ENCODE peak calls at places on chromosomes 5 and 9, in five cellular contexts. B is spleen; S is CD8-positive, alpha-beta T cell; C is bronchial epithelial cell; Q is CD4-positive, alpha-beta memory T cell. Y is an unnamed sample.
A peak's percentile ranks its signal among the peaks of the same experiment; 100 is the strongest.

GRCh38 chr5:10760033-10760975 is 730 bp downstream of the DAP start:
- DNase-seq in B (no peak), S (peak; percentile 40), C (peak; percentile 55), Q (peak; percentile 48), Y (no peak)

GRCh38 chr5:176899296-176899891 is at the start of gene HK3:
- DNase-seq in B (no peak), S (no peak), C (no peak), Q (no peak), Y (no peak)

GRCh38 chr5:7759257-7759871 is 91.6 kb downstream of the CFAP90 start:
- DNase-seq in B (no peak), S (no peak), C (no peak), Q (no peak), Y (no peak)

GRCh38 chr5:167363065-167363464 is 928.4 kb upstream of the WWC1 start:
- DNase-seq in B (no peak), S (no peak), C (no peak), Q (no peak), Y (no peak)

GRCh38 chr9:72533322-72533721 is 11.9 kb downstream of the TMC1 start:
- DNase-seq in B (no peak), S (no peak), C (no peak), Q (no peak), Y (no peak)

GRCh38 chr5:43602818-43603534 is at the start of gene NNT:
- DNase-seq in B (peak; percentile 96), S (peak; percentile 80), C (no peak), Q (peak; percentile 84), Y (peak; percentile 53)

GRCh38 chr9:74609671-74610416 is 112.7 kb downstream of the RORB start:
- DNase-seq in B (no peak), S (no peak), C (no peak), Q (no peak), Y (no peak)

GRCh38 chr5:168874713-168875380 is 295.7 kb upstream of the PANK3 start:
- DNase-seq in B (no peak), S (no peak), C (peak; percentile 31), Q (no peak), Y (peak; percentile 38)

GRCh38 chr9:72137697-72138365 is 11.4 kb upstream of the GDA start:
- DNase-seq in B (no peak), S (no peak), C (no peak), Q (no peak), Y (no peak)

GRCh38 chr9:121725008-121725795 is 73.8 kb downstream of the DAB2IP start:
- DNase-seq in B (no peak), S (no peak), C (peak; percentile 94), Q (no peak), Y (no peak)

GRCh38 chr5:62066878-62067277 is 239.1 kb upstream of the KIF2A start:
- DNase-seq in B (no peak), S (no peak), C (no peak), Q (no peak), Y (no peak)

GRCh38 chr5:166341708-166342329 is 1949.6 kb upstream of the WWC1 start:
- DNase-seq in B (no peak), S (no peak), C (no peak), Q (no peak), Y (peak; percentile 29)

GRCh38 chr5:1755321-1755949 is 44.2 kb downstream of the MRPL36 start:
- DNase-seq in B (no peak), S (no peak), C (no peak), Q (no peak), Y (no peak)

GRCh38 chr5:10735569-10736255 is 25.3 kb downstream of the DAP start:
- DNase-seq in B (peak; percentile 87), S (no peak), C (no peak), Q (no peak), Y (no peak)

GRCh38 chr9:17519761-17520160 is 59.1 kb upstream of the SH3GL2 start:
- DNase-seq in B (no peak), S (no peak), C (peak; percentile 15), Q (no peak), Y (no peak)

GRCh38 chr5:39547548-39548154 is 122.9 kb upstream of the DAB2 start:
- DNase-seq in B (no peak), S (no peak), C (peak; percentile 53), Q (no peak), Y (peak; percentile 44)

GRCh38 chr5:152331718-152332117 is 73.4 kb downstream of the NMUR2 start:
- DNase-seq in B (no peak), S (no peak), C (peak; percentile 29), Q (no peak), Y (peak; percentile 55)

GRCh38 chr5:145450286-145450969 is 384.7 kb downstream of the PRELID2 start:
- DNase-seq in B (no peak), S (no peak), C (no peak), Q (no peak), Y (no peak)

GRCh38 chr5:84372066-84372700 is 12.5 kb downstream of the EDIL3 start:
- DNase-seq in B (no peak), S (no peak), C (no peak), Q (no peak), Y (no peak)

GRCh38 chr5:94691947-94692346 is 73.5 kb downstream of the SLF1 start:
- DNase-seq in B (no peak), S (peak; percentile 11), C (peak; percentile 61), Q (no peak), Y (no peak)

GRCh38 chr5:159156426-159156835 is 52.9 kb downstream of the RNF145 start:
- DNase-seq in B (no peak), S (no peak), C (no peak), Q (peak; percentile 30), Y (peak; percentile 35)

GRCh38 chr5:127550652-127551409 is 33.4 kb downstream of the PRRC1 start:
- DNase-seq in B (no peak), S (no peak), C (no peak), Q (no peak), Y (no peak)

GRCh38 chr5:58842851-58843250 is 260.0 kb downstream of the RAB3C start:
- DNase-seq in B (no peak), S (no peak), C (peak; percentile 43), Q (no peak), Y (no peak)

GRCh38 chr5:112551437-112552018 is 132.5 kb upstream of the EPB41L4A start:
- DNase-seq in B (no peak), S (peak; percentile 27), C (peak; percentile 64), Q (peak; percentile 34), Y (peak; percentile 58)

GRCh38 chr5:159695741-159696294 is 220.5 kb upstream of the ADRA1B start:
- DNase-seq in B (no peak), S (no peak), C (no peak), Q (no peak), Y (no peak)

GRCh38 chr5:33563983-33564908 is 123.5 kb downstream of the TARS1 start:
- DNase-seq in B (no peak), S (no peak), C (no peak), Q (no peak), Y (no peak)

GRCh38 chr9:127033784-127034183 is 88.7 kb downstream of the ANGPTL2 start:
- DNase-seq in B (no peak), S (no peak), C (no peak), Q (no peak), Y (no peak)

GRCh38 chr5:69188811-69189161 is 597 bp upstream of the CENPH start:
- DNase-seq in B (no peak), S (no peak), C (no peak), Q (no peak), Y (no peak)

GRCh38 chr5:150130493-150130922 is 25.1 kb downstream of the PDGFRB start:
- DNase-seq in B (no peak), S (no peak), C (no peak), Q (no peak), Y (no peak)

GRCh38 chr5:150129454-150129812 is 26.2 kb downstream of the PDGFRB start:
- DNase-seq in B (no peak), S (no peak), C (no peak), Q (no peak), Y (no peak)

GRCh38 chr5:150131978-150132694 is 23.5 kb downstream of the PDGFRB start:
- DNase-seq in B (no peak), S (no peak), C (no peak), Q (no peak), Y (no peak)

GRCh38 chr5:150131461-150131860 is 24.2 kb downstream of the PDGFRB start:
- DNase-seq in B (no peak), S (no peak), C (no peak), Q (no peak), Y (no peak)

GRCh38 chr5:150129813-150130492 is 25.7 kb downstream of the PDGFRB start:
- DNase-seq in B (no peak), S (peak; percentile 40), C (peak; percentile 52), Q (no peak), Y (peak; percentile 22)
- H3K4me3 ChIP-seq in B (no peak overlapping the region), S (no peak overlapping the region), C (no peak overlapping the region), Q (no peak overlapping the region), Y (no peak overlapping the region)

DNA sequence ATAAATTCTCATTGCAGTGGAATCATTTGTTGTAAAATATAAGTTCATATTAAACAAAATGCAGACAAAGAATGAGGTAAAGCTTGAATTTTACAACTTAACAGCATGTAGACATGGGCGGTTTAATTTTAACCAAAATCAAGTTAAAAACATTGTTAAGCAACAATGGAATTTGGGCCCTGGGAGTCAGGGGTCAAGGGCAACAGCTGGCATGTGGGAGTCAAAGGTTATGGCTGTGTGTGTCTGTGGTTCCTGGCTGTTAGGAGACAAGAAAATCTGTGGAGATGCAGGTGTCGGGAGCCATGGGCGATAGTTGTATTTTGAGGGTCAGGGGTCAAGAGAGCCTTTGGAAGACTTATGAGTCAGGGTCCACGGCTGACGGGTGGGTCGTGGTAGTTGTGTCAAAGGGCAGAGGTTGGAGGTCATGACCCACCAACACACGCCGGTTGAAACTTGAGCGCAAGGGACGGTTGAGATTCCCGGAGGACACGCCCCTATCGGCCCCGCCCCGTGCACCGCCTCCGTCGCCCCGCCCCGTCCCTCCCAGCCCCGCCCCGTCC is 443 bp upstream of the RANBP17 start:
- DNase-seq in B (no peak), S (no peak), C (peak; percentile 2), Q (no peak), Y (no peak)
- H3K4me3 ChIP-seq in B (no peak overlapping the region), S (no peak overlapping the region), C (peak overlapping the region; percentile 70), Q (no peak overlapping the region), Y (no peak overlapping the region)

GRCh38 chr5:4225741-4226140 is 630.1 kb downstream of the IRX1 start:
- DNase-seq in B (no peak), S (no peak), C (no peak), Q (no peak), Y (no peak)
- H3K4me3 ChIP-seq in B (no peak overlapping the region), S (no peak overlapping the region), C (no peak overlapping the region), Q (no peak overlapping the region), Y (no peak overlapping the region)

DNA sequence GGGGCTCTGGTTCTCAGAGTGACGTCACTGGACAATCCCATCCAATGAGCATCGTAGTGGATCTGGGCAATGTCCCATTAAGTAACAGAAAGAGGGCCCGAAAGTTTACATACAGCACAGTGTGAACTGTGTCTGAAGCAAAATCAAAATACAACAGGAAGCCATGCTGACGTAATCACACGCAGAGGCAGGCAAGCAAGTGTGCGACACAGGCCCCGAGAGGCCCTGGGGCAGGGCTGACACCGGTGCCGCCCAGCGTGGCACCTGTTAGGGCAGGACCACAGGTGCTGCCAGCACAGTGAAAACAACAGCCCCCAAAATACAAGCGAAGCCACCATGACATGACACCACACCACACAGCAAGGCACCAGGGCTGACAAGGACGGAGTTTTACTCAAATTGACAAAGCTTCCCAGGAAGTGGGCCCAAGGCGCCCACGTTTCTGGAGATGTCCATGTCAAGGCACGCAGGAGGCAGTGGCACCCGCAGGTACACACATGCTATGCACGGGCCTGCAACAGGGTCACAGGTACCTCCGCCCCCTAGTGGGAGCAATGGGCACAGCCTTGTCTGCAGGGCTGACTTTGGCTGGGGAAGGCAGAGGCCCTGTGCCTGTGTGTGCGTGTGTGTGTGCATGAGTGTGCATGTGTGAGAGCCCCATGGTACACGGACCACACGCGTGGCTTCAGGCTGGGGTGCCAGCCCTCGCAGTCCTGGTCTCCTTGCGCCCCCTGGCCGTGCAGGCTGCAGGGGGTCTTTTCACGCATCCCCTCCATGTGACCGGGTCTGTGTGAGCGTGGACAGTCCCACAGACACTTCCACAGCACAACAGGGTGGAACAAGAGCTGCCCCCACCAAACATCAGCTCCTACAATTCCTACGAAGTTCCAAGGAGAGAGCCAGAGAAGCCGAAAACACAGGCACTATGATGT is 19.6 kb downstream of the QSOX2 start:
- DNase-seq in B (peak; percentile 91), S (peak; percentile 56), C (peak; percentile 60), Q (peak; percentile 82), Y (peak; percentile 60)
- H3K4me3 ChIP-seq in B (no peak overlapping the region), S (no peak overlapping the region), C (no peak overlapping the region), Q (peak overlapping the region; percentile 2), Y (peak overlapping the region; percentile 24)